ENCODE peak calls at places on chromosomes 1 and 21, in five cellular contexts. Q is effector CD4-positive, alpha-beta T cell; R is fibroblast of gingiva; V is AG09309; X is fibroblast of lung. J is an unnamed sample.
A peak's percentile ranks its signal among the peaks of the same experiment; 100 is the strongest.

GRCh38 chr1:87084247-87084836 is 169.9 kb downstream of the HS2ST1 start:
- DNase-seq in Q (no peak), R (peak; percentile 47), V (peak; percentile 8), X (peak; percentile 32), J (peak; percentile 22)

GRCh38 chr1:47996406-47997226 is 569 bp downstream of the TRABD2B start:
- DNase-seq in Q (no peak), R (no peak), V (no peak), X (no peak), J (no peak)

GRCh38 chr21:27532081-27532480 is 565.2 kb upstream of the ADAMTS5 start:
- DNase-seq in Q (no peak), R (no peak), V (no peak), X (peak; percentile 33), J (no peak)

GRCh38 chr1:109475261-109475660 is 8.4 kb upstream of the ATXN7L2 start:
- DNase-seq in Q (no peak), R (no peak), V (no peak), X (no peak), J (no peak)

GRCh38 chr21:38170705-38171682 is 85.8 kb upstream of the KCNJ15 start:
- DNase-seq in Q (no peak), R (no peak), V (no peak), X (peak; percentile 45), J (peak; percentile 61)

GRCh38 chr1:43711524-43712386 is 4.4 kb downstream of the ST3GAL3 start:
- DNase-seq in Q (no peak), R (peak; percentile 77), V (no peak), X (peak; percentile 85), J (no peak)

GRCh38 chr1:54365020-54365797 is 41.0 kb downstream of the SSBP3 start:
- DNase-seq in Q (no peak), R (no peak), V (no peak), X (no peak), J (no peak)

GRCh38 chr1:214475746-214476145 is 75.7 kb downstream of the PTPN14 start:
- DNase-seq in Q (no peak), R (no peak), V (no peak), X (peak; percentile 49), J (no peak)

GRCh38 chr21:14773777-14774345 is 227.7 kb upstream of the SAMSN1 start:
- DNase-seq in Q (peak; percentile 31), R (no peak), V (no peak), X (no peak), J (no peak)

GRCh38 chr1:198638894-198639319 is at the start of gene PTPRC:
- DNase-seq in Q (no peak), R (no peak), V (no peak), X (no peak), J (no peak)

GRCh38 chr1:161966076-161966475 is 57.6 kb downstream of the OLFML2B start:
- DNase-seq in Q (no peak), R (no peak), V (no peak), X (peak; percentile 38), J (no peak)

GRCh38 chr1:155167166-155168104 is 5.7 kb downstream of the KRTCAP2 start:
- DNase-seq in Q (peak; percentile 83), R (peak; percentile 63), V (peak; percentile 18), X (peak; percentile 59), J (peak; percentile 56)

GRCh38 chr1:22805672-22806038 is 95.0 kb downstream of the EPHB2 start:
- DNase-seq in Q (no peak), R (no peak), V (no peak), X (no peak), J (no peak)

J was measured in stromal cell of bone marrow.